ENCODE peak calls at places on chromosomes 2 and 18, in four cellular contexts. X, F, N and S are unnamed samples.

GRCh38 chr18:13191779-13192178 is 26.8 kb upstream of the LDLRAD4 start:
- DNase-seq in F (peak), X (no peak), N (no peak), S (no peak)

GRCh38 chr2:44916291-44916690 is 25.2 kb upstream of the SIX3 start:
- DNase-seq in N (no peak), X (no peak), F (no peak), S (no peak)

GRCh38 chr2:69163109-69163508 is 150.1 kb downstream of the ANTXR1 start:
- DNase-seq in X (peak), N (peak), F (no peak), S (peak)

GRCh38 chr2:224433442-224433841 is 31.5 kb upstream of the FAM124B start:
- DNase-seq in X (no peak), F (no peak), N (no peak), S (no peak)

GRCh38 chr2:145918951-145919350 is 1399.0 kb upstream of the ZEB2 start:
- DNase-seq in N (no peak), F (no peak), X (no peak), S (no peak)

GRCh38 chr18:44840053-44840826 is 159.6 kb downstream of the SETBP1 start:
- DNase-seq in F (no peak), N (no peak), X (no peak), S (no peak)

GRCh38 chr2:179250848-179251504 is 13.7 kb downstream of the SESTD1 start:
- DNase-seq in N (no peak), X (no peak), F (no peak), S (no peak)

GRCh38 chr2:175871331-175871730 is 130.7 kb downstream of the LNPK start:
- DNase-seq in X (peak), F (no peak), N (no peak), S (no peak)

GRCh38 chr18:74023220-74023619 is 124.4 kb downstream of the FBXO15 start:
- DNase-seq in F (no peak), X (no peak), N (no peak), S (no peak)

GRCh38 chr2:38248707-38249106 is 128.4 kb downstream of the ATL2 start:
- DNase-seq in X (no peak), N (no peak), F (no peak), S (no peak)

GRCh38 chr2:119826370-119826961 is 66.7 kb downstream of the PTPN4 start:
- DNase-seq in N (no peak), F (no peak), X (peak), S (no peak)

GRCh38 chr2:200352631-200353030 is 46.1 kb downstream of the SPATS2L start:
- DNase-seq in F (no peak), N (no peak), X (peak), S (no peak)

GRCh38 chr2:48914477-48915077 is 159.1 kb upstream of the LHCGR start:
- DNase-seq in X (no peak), F (no peak), N (no peak), S (no peak)

GRCh38 chr2:196242131-196242620 is 70.8 kb upstream of the STK17B start:
- DNase-seq in F (no peak), N (no peak), X (peak), S (no peak)

GRCh38 chr2:10393648-10393982 is 54.5 kb downstream of the ODC1 start:
- DNase-seq in X (no peak), N (no peak), F (no peak), S (no peak)

GRCh38 chr2:177675256-177676220 is 283.0 kb downstream of the AGPS start:
- DNase-seq in X (no peak), F (no peak), N (no peak), S (no peak)

GRCh38 chr2:159256159-159256558 is 30.3 kb downstream of the WDSUB1 start:
- DNase-seq in N (no peak), F (no peak), X (peak), S (no peak)

GRCh38 chr18:26317353-26317865 is 91.2 kb downstream of the TAF4B start:
- DNase-seq in F (no peak), X (no peak), N (no peak), S (no peak)

GRCh38 chr18:46212398-46212797 is 108.2 kb downstream of the HAUS1 start:
- DNase-seq in F (no peak), N (no peak), X (no peak), S (no peak)

GRCh38 chr2:206389164-206389563 is 54.2 kb upstream of the ADAM23 start:
- DNase-seq in N (no peak), F (no peak), X (no peak), S (no peak)

GRCh38 chr2:179812501-179812900 is 48.9 kb downstream of the ZNF385B start:
- DNase-seq in N (no peak), F (no peak), X (no peak), S (no peak)

GRCh38 chr2:97005353-97005752 is 19.0 kb upstream of the FAM178B start:
- DNase-seq in F (no peak), N (no peak), X (no peak), S (no peak)
- TF ChIP-seq CTCF in F (no peak), N (no peak), X (peak), S (no peak)

DNA sequence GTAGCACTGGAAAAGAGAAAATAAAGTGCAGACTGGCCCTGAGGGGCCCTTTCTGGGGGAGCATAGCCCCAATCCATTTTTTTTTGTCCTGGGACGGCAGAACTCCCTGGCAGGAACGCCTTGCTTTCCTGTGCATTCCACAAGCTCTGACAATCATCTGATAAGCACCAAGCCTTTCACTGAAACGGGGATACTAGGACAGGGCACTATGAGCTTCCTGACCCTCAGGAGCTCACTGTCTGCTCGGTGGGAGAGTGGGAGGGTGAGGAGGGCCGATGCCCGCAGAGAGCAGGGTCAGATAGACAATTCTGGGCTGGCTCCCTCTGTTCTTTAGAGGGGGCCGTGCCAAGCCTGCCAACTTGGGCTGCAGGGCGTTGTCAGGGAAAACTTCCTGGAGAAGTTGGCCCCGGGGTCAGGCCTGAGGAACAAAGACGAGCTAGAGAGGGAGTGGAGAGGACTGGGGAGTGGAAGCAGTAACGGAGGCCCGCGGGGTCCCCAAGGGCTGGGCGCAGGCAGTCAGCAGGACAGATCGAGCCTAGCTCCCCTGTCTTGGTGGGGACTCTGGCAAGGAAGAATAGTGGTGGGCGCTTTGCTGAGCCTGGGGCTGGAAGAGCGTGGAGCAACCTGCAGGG is 82.0 kb downstream of the CTAGE1 start:
- DNase-seq in N (no peak), X (no peak), F (peak), S (no peak)
- H3K4me3 ChIP-seq in N (no peak), X (no peak), F (no peak), S (no peak)

DNA sequence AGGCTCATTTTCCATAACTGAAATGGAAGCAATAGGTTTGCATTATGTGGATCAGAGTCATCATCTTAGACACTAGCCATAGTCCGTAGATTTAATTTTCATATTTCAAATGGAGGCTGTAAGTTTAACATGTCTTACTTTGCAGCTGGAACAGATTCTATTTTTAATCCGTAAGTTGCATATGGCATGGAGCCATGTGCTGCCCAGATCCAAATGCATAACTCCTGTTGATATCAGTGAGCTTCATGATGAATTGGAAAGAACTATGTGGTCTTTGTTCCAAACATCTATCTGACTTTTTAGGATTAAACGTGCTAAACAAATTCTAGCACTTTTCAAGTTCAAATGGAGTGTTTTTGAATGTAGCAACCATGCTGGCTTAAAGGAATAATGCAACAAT is 43.4 kb downstream of the MEIS1 start:
- DNase-seq in N (no peak), F (no peak), X (no peak), S (no peak)
- TF ChIP-seq POLR2A in N (no peak), F (no peak), X (no peak), S (no peak)

GRCh38 chr2:86069091-86069685 is 36.5 kb downstream of the POLR1A start:
- DNase-seq in X (no peak), F (no peak), N (no peak), S (no peak)
- TF ChIP-seq CTCF in X (no peak), F (no peak), N (no peak), S (no peak)

GRCh38 chr2:203579131-203579643 is 44.1 kb upstream of the RAPH1 start:
- DNase-seq in F (peak), N (peak), X (peak), S (no peak)
- H3K4me3 ChIP-seq in F (no peak), N (no peak), X (no peak), S (no peak)

GRCh38 chr18:79962835-79963657 is 1.4 kb upstream of the HSBP1L1 start:
- DNase-seq in N (no peak), F (no peak), X (no peak), S (no peak)

GRCh38 chr18:79962311-79962710 is 2.1 kb upstream of the HSBP1L1 start:
- DNase-seq in F (no peak), X (peak), N (no peak), S (no peak)

GRCh38 chr18:79965119-79965902 is 868 bp downstream of the HSBP1L1 start:
- DNase-seq in F (peak), X (peak), N (no peak), S (peak)

GRCh38 chr18:79963658-79964329 is 649 bp upstream of the HSBP1L1 start:
- DNase-seq in F (no peak), X (no peak), N (no peak), S (no peak)

DNA sequence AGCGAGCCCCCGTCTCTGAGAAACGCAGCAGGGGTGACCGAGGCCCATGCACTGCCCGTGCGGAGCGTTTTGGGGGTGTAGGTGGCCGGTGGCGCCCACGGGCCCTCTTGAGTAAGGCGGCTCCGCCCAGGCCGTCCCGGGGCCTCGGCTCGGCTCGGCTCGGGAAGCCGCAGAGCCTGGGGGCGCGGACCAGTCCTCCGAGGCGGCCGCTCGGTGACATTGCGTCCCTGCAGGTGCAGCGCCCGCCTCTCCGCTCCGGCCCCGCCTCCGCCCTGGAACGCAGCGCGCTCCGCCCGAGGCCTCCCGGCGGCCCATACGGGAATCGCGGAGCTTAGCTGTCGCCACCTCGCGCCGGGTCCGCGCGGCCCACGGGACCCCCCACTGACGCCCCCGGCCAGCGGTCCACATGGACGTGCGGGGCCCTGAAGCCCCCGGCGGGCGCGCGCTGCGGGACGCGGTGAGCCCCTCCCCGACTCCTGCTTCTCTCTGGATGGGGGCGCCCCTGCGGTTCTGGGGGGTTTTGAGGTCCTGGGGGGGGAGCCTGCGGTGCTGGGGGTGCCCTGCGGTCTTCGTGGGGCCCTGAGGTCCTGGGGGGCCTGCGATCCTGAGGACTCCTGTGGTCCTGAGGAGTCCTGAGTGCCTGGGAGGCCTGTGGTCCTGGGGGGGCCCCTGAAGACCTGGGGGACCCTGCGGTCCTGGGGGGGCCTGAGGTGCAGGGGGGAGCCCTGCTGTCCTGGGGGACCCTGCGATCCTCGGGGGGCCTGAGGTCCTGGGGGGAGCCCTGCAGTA is at the start of gene HSBP1L1:
- DNase-seq in X (no peak), N (no peak), F (peak), S (peak)
- TF ChIP-seq POLR2A in X (no peak), N (no peak), F (no peak), S (peak)

DNA sequence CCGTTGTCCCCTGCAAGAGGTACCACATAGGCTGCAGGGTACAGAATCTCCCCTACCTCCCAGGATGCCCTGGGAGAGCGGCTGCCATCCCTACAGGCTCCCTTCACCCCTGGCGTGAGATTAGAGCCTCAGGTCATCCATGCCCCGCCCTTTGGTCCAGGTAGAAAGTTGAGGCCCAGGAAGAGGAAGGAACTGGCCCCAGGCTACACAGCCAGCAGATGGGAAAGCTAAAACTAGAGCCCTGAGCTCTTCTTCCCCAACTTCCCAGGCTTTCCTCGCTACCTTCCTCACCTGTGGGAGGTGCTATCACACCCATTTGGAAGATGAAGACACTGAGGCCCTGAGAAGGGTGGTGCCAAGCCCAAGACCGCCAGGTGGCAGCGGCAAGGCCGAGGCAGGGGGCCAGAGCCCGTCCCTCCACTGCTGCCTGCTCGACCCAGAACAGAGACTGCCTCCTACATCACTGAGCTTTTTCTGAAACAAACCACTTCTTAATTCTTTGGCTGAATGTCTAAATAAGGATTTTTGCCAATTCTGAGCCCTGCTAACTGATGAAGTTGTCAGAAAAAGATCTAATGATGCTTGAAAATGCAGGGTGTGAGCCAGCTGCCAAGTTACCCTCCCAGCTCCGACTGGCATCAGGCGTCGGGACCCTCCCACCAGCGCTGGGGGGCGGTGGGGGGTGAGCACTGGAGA is 25.7 kb downstream of the CIB4 start:
- DNase-seq in N (no peak), F (no peak), X (no peak), S (no peak)
- TF ChIP-seq CTCF in N (no peak), F (no peak), X (no peak), S (no peak)

DNA sequence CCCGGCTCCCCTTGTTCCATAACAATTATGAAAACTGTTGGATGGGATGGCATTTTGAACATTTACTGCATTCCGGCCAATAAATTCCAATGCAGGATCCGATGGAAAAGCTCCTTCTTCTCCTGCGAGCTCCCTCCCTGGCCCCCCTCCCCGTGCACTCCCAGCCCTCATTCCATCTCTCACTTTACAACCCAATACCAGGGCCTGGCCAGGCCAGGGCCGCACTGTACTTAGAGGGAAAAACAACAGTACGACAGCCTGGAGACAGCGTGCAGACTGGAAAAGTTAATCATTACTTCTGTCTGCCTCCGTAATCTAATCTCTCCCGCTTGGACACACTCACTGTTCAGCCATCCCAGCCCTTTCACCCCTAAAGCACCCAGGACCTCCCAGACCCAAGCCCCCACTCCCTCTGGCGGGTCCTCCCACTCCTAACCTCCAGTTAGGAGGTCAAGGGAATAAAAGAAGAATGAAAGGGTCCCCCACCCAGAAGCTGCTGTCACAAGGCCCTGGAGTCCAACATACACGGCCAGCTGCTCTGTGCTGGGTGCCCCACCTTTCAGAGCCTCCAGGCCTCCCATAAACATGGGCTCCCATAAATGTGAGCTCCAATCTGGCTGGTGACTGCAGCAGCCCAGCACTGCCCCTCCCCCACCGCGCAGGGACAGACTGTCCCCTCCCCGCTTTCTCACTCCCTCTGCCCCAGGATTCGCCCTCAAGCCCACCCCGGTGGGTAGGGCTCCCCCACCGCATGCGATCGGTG is 20.6 kb downstream of the SMAD7 start:
- DNase-seq in N (no peak), X (peak), F (peak), S (peak)
- H3K4me3 ChIP-seq in N (no peak), X (no peak), F (peak), S (no peak)

GRCh38 chr2:27805180-27805579 is 33.7 kb downstream of the MRPL33 start:
- DNase-seq in F (no peak), X (no peak), N (no peak), S (no peak)
- TF ChIP-seq POLR2A in F (no peak), X (no peak), N (no peak), S (no peak)